ENCODE peak calls at places on chromosome 9, in four cellular contexts. L is stimulated activated CD8-positive, alpha-beta memory T cell treated with anti-CD3 and anti-CD28 coated beads, Interleukin-2, amount 100 ng/mL, for 1 hour; X is PC-9; I is AG09309. R is an unnamed sample.

GRCh38 chr9:126844085-126844484 is 16.4 kb upstream of the ZBTB34 start:
- DNase-seq in X (no peak), L (no peak), I (peak), R (no peak)

GRCh38 chr9:95284152-95284551 is 33.4 kb downstream of the FANCC start:
- DNase-seq in I (peak), X (peak), L (no peak), R (no peak)

GRCh38 chr9:96122756-96123155 is 179.2 kb downstream of the HSD17B3 start:
- DNase-seq in I (no peak), X (no peak), L (no peak), R (no peak)

GRCh38 chr9:27565669-27566068 is 7.6 kb downstream of the C9orf72 start:
- DNase-seq in L (no peak), X (no peak), I (no peak), R (no peak)

GRCh38 chr9:81377310-81377709 is 312.0 kb downstream of the TLE1 start:
- DNase-seq in X (no peak), L (no peak), I (no peak), R (no peak)

GRCh38 chr9:137682431-137682991 is 63.7 kb downstream of the EHMT1 start:
- DNase-seq in L (no peak), X (no peak), I (no peak), R (no peak)

GRCh38 chr9:89771205-89771604 is 166.4 kb downstream of the GADD45G start:
- DNase-seq in I (no peak), X (no peak), L (no peak), R (no peak)

GRCh38 chr9:73847536-73847935 is 649.6 kb upstream of the RORB start:
- DNase-seq in I (no peak), L (no peak), X (no peak), R (no peak)

GRCh38 chr9:91943876-91944470 is 6.1 kb downstream of the ROR2 start:
- DNase-seq in L (no peak), X (no peak), I (no peak), R (no peak)

GRCh38 chr9:128408963-128409431 is 11.7 kb upstream of the CERCAM start:
- DNase-seq in X (no peak), L (no peak), I (no peak), R (no peak)

GRCh38 chr9:78572266-78572665 is 275.3 kb downstream of the PSAT1 start:
- DNase-seq in I (no peak), L (no peak), X (no peak), R (no peak)

GRCh38 chr9:127161081-127161621 is 38.7 kb upstream of the ANGPTL2 start:
- DNase-seq in L (no peak), I (no peak), X (no peak), R (no peak)

GRCh38 chr9:94787268-94787667 is 60.8 kb downstream of the AOPEP start:
- DNase-seq in L (no peak), I (no peak), X (no peak), R (no peak)

GRCh38 chr9:5843450-5844249 is 10.7 kb upstream of the ERMP1 start:
- DNase-seq in I (no peak), L (no peak), X (peak), R (no peak)

GRCh38 chr9:69604568-69605219 is 67.5 kb downstream of the APBA1 start:
- DNase-seq in I (no peak), X (no peak), L (no peak), R (no peak)

GRCh38 chr9:72396247-72397091 is 31.5 kb upstream of the ZFAND5 start:
- DNase-seq in X (peak), I (no peak), L (no peak), R (no peak)

GRCh38 chr9:81597749-81598497 is 91.4 kb downstream of the TLE1 start:
- DNase-seq in L (no peak), I (no peak), X (no peak), R (no peak)

GRCh38 chr9:6024035-6024554 is 8.7 kb upstream of the RANBP6 start:
- DNase-seq in I (no peak), L (no peak), X (no peak), R (peak)

GRCh38 chr9:35520404-35520790 is 30.5 kb downstream of the RUSC2 start:
- DNase-seq in I (no peak), X (no peak), L (no peak), R (no peak)

GRCh38 chr9:137167113-137167751 is 2.6 kb downstream of the LRRC26 start:
- DNase-seq in X (no peak), L (no peak), I (no peak), R (no peak)

GRCh38 chr9:38053697-38054461 is 15.1 kb downstream of the SHB start:
- DNase-seq in L (no peak), I (no peak), X (no peak), R (no peak)

GRCh38 chr9:78207319-78207718 is 28.6 kb upstream of the CEP78 start:
- DNase-seq in L (no peak), I (no peak), X (no peak), R (no peak)

GRCh38 chr9:78296208-78296892 is 575 bp upstream of the PSAT1 start:
- DNase-seq in I (no peak), X (peak), L (no peak), R (peak)

GRCh38 chr9:114938687-114939575 is 8.5 kb upstream of the TNFSF8 start:
- DNase-seq in I (no peak), L (no peak), X (no peak), R (no peak)

R was measured in T-cell.